ENCODE peak calls at places on chromosomes 13 and 19, in ten cellular contexts. A, R, T, L, G, M, U, P, Q and I are unnamed samples.

GRCh38 chr13:85197431-85197830 is 601.8 kb downstream of the SLITRK6 start:
- DNase-seq in R (no peak), P (no peak), A (no peak), G (no peak), T (no peak), L (no peak), M (no peak), U (no peak), Q (peak), I (no peak)

GRCh38 chr19:47663435-47663910 is 49.7 kb upstream of the EHD2 start:
- DNase-seq in P (peak), G (no peak), Q (no peak), R (no peak), L (no peak), T (no peak), A (no peak), M (no peak), U (no peak), I (no peak)

GRCh38 chr19:19657397-19657783 is 6.1 kb downstream of the ATP13A1 start:
- DNase-seq in Q (no peak), T (no peak), G (no peak), P (peak), R (no peak), U (no peak), M (no peak), L (no peak), A (no peak), I (no peak)

GRCh38 chr13:84873951-84874350 is 925.3 kb downstream of the SLITRK6 start:
- DNase-seq in U (no peak), L (no peak), T (no peak), R (no peak), P (no peak), G (no peak), Q (no peak), A (no peak), M (peak), I (no peak)

GRCh38 chr19:53871448-53871847 is 3.8 kb downstream of the MYADM start:
- DNase-seq in P (no peak), U (no peak), G (no peak), R (no peak), L (no peak), M (no peak), T (no peak), Q (peak), A (no peak), I (no peak)

GRCh38 chr19:9861503-9861902 is 26.4 kb downstream of the PIN1 start:
- DNase-seq in P (no peak), R (no peak), M (no peak), L (no peak), G (no peak), A (no peak), T (no peak), U (no peak), Q (no peak), I (no peak)

GRCh38 chr19:16660763-16661479 is at the start of gene TMEM38A:
- DNase-seq in U (peak), R (peak), T (peak), M (no peak), L (peak), Q (no peak), G (peak), A (peak), P (peak), I (peak)

GRCh38 chr19:6617374-6617773 is 26.4 kb upstream of the CD70 start:
- DNase-seq in G (no peak), L (no peak), R (no peak), A (no peak), M (no peak), T (no peak), Q (no peak), P (no peak), U (no peak), I (no peak)

GRCh38 chr13:43546260-43546659 is 240.5 kb downstream of the ENOX1 start:
- DNase-seq in G (no peak), U (no peak), A (no peak), Q (no peak), L (no peak), T (no peak), R (no peak), M (no peak), P (no peak), I (no peak)

GRCh38 chr19:1122972-1123363 is 19.2 kb downstream of the GPX4 start:
- DNase-seq in L (peak), P (peak), T (peak), Q (peak), M (no peak), G (no peak), U (no peak), A (no peak), R (peak), I (peak)

GRCh38 chr19:17077447-17078028 is 2.0 kb downstream of the MYO9B start:
- DNase-seq in R (no peak), M (no peak), P (no peak), G (no peak), T (no peak), U (no peak), Q (no peak), L (no peak), A (no peak), I (no peak)

GRCh38 chr13:46052314-46053161 is at the start of gene ZC3H13:
- DNase-seq in R (peak), L (peak), G (peak), U (peak), T (peak), M (peak), P (peak), A (peak), Q (peak), I (peak)

GRCh38 chr19:13428352-13428751 is 77.9 kb downstream of the CACNA1A start:
- DNase-seq in L (peak), P (peak), Q (no peak), R (no peak), T (peak), G (no peak), M (no peak), A (no peak), U (no peak), I (peak)

GRCh38 chr13:103273825-103274224 is 207.6 kb upstream of the SLC10A2 start:
- DNase-seq in A (no peak), Q (no peak), G (no peak), U (no peak), L (no peak), P (no peak), M (no peak), T (no peak), R (no peak), I (no peak)

GRCh38 chr13:43242040-43242439 is 218.7 kb downstream of the DNAJC15 start:
- DNase-seq in R (no peak), L (no peak), A (no peak), G (no peak), U (no peak), M (peak), T (peak), Q (no peak), P (no peak), I (no peak)

GRCh38 chr13:111911141-111911720 is 155.7 kb upstream of the SOX1 start:
- DNase-seq in M (no peak), A (no peak), R (no peak), Q (no peak), P (no peak), U (no peak), L (no peak), T (no peak), G (no peak), I (no peak)

GRCh38 chr13:114049026-114049425 is 75.2 kb upstream of the C13orf46 start:
- DNase-seq in U (no peak), T (no peak), L (no peak), M (no peak), Q (no peak), A (peak), R (peak), G (no peak), P (no peak), I (no peak)

GRCh38 chr19:55473201-55473600 is 3.2 kb upstream of the ZNF628 start:
- DNase-seq in U (no peak), A (no peak), M (no peak), L (no peak), Q (no peak), T (no peak), P (no peak), R (no peak), G (no peak), I (no peak)

GRCh38 chr19:21483589-21484170 is 21.7 kb upstream of the ZNF429 start:
- DNase-seq in M (no peak), T (no peak), Q (no peak), L (peak), A (peak), U (peak), G (peak), R (peak), P (peak), I (peak)

GRCh38 chr19:14786421-14786851 is 8.1 kb upstream of the ADGRE2 start:
- DNase-seq in L (peak), P (peak), T (peak), A (no peak), R (peak), G (no peak), Q (peak), M (no peak), U (no peak), I (peak)

GRCh38 chr19:18725755-18726416 is 42.4 kb downstream of the CRTC1 start:
- DNase-seq in U (no peak), A (no peak), M (no peak), P (no peak), R (no peak), L (no peak), T (peak), G (no peak), Q (no peak), I (peak)

GRCh38 chr19:7647156-7647555 is 10.2 kb downstream of the STXBP2 start:
- DNase-seq in A (no peak), R (no peak), G (no peak), M (no peak), P (no peak), Q (no peak), L (no peak), T (no peak), U (no peak), I (no peak)

GRCh38 chr13:39676315-39676876 is 20.9 kb downstream of the COG6 start:
- DNase-seq in U (no peak), L (no peak), G (no peak), R (no peak), T (no peak), M (peak), P (no peak), A (no peak), Q (peak), I (no peak)

GRCh38 chr19:40700083-40700482 is 9.6 kb upstream of the NUMBL start:
- DNase-seq in P (no peak), U (no peak), L (no peak), Q (no peak), R (no peak), A (no peak), G (no peak), T (no peak), M (no peak), I (no peak)

GRCh38 chr19:5993516-5994406 is 15.8 kb upstream of the RANBP3 start:
- DNase-seq in M (no peak), L (no peak), P (no peak), Q (no peak), U (no peak), R (peak), T (peak), G (no peak), A (no peak), I (peak)

GRCh38 chr19:41352609-41353465 is 885 bp downstream of the TGFB1 start:
- DNase-seq in T (peak), G (peak), P (no peak), R (peak), A (peak), Q (peak), U (peak), L (peak), M (peak), I (peak)

GRCh38 chr19:10339380-10339960 is at the start of gene ICAM3:
- DNase-seq in M (no peak), U (peak), G (peak), Q (peak), A (peak), L (no peak), P (no peak), T (no peak), R (peak), I (no peak)

GRCh38 chr13:58032676-58033440 is 401.3 kb downstream of the PCDH17 start:
- DNase-seq in M (peak), Q (no peak), T (peak), L (no peak), A (no peak), U (no peak), R (no peak), P (no peak), G (no peak), I (no peak)

GRCh38 chr19:42480335-42481095 is 37.8 kb upstream of the CXCL17 start:
- DNase-seq in U (no peak), L (no peak), A (no peak), R (no peak), Q (peak), P (peak), T (no peak), G (no peak), M (no peak), I (no peak)

GRCh38 chr19:4870025-4870700 is 2.7 kb upstream of the PLIN3 start:
- DNase-seq in R (peak), L (no peak), Q (peak), P (peak), A (no peak), T (peak), G (no peak), U (no peak), M (no peak), I (no peak)

GRCh38 chr13:78586706-78587105 is 16.6 kb downstream of the POU4F1 start:
- DNase-seq in R (no peak), M (no peak), L (no peak), P (no peak), A (no peak), Q (no peak), U (no peak), T (no peak), G (no peak), I (no peak)